ENCODE peak calls at places on chromosome 12, in seven cellular contexts. One of them, this sample, is unnamed.

GRCh38 chr12:55974308-55974724 is 438 bp downstream of the RAB5B start:
- DNase-seq in activated CD4-positive, CD25-positive, alpha-beta regulatory T cell: no peak
- DNase-seq in endothelial cell: peak; percentile 39
- DNase-seq in NCI-H1694: no peak
- DNase-seq in lower leg skin: no peak
- DNase-seq in germinal center: peak; percentile 56
- DNase-seq in activated T-cell treated with anti-CD3 and anti-CD28 coated beads for 1 hour: no peak
- DNase-seq in this sample: no peak

GRCh38 chr12:15982471-15982870 is 71.3 kb downstream of the DERA start:
- DNase-seq in activated CD4-positive, CD25-positive, alpha-beta regulatory T cell: no peak
- DNase-seq in endothelial cell: no peak
- DNase-seq in NCI-H1694: peak; percentile 58
- DNase-seq in lower leg skin: no peak
- DNase-seq in germinal center: peak; percentile 25
- DNase-seq in activated T-cell treated with anti-CD3 and anti-CD28 coated beads for 1 hour: no peak
- DNase-seq in this sample: no peak

GRCh38 chr12:107304588-107305532 is 211.5 kb upstream of the CRY1 start:
- DNase-seq in activated CD4-positive, CD25-positive, alpha-beta regulatory T cell: no peak
- DNase-seq in endothelial cell: no peak
- DNase-seq in NCI-H1694: no peak
- DNase-seq in lower leg skin: no peak
- DNase-seq in germinal center: no peak
- DNase-seq in activated T-cell treated with anti-CD3 and anti-CD28 coated beads for 1 hour: no peak
- DNase-seq in this sample: no peak

GRCh38 chr12:64571346-64571745 is 38.9 kb upstream of the RASSF3 start:
- DNase-seq in activated CD4-positive, CD25-positive, alpha-beta regulatory T cell: no peak
- DNase-seq in endothelial cell: no peak
- DNase-seq in NCI-H1694: no peak
- DNase-seq in lower leg skin: no peak
- DNase-seq in germinal center: no peak
- DNase-seq in activated T-cell treated with anti-CD3 and anti-CD28 coated beads for 1 hour: no peak
- DNase-seq in this sample: no peak

GRCh38 chr12:26022043-26022442 is 63.6 kb downstream of the RASSF8 start:
- DNase-seq in activated CD4-positive, CD25-positive, alpha-beta regulatory T cell: no peak
- DNase-seq in endothelial cell: no peak
- DNase-seq in NCI-H1694: no peak
- DNase-seq in lower leg skin: no peak
- DNase-seq in germinal center: no peak
- DNase-seq in activated T-cell treated with anti-CD3 and anti-CD28 coated beads for 1 hour: no peak
- DNase-seq in this sample: no peak

GRCh38 chr12:33026791-33027190 is 130.2 kb upstream of the PKP2 start:
- DNase-seq in activated CD4-positive, CD25-positive, alpha-beta regulatory T cell: no peak
- DNase-seq in endothelial cell: no peak
- DNase-seq in NCI-H1694: no peak
- DNase-seq in lower leg skin: no peak
- DNase-seq in germinal center: no peak
- DNase-seq in activated T-cell treated with anti-CD3 and anti-CD28 coated beads for 1 hour: no peak
- DNase-seq in this sample: no peak

GRCh38 chr12:117151195-117152031 is 38.9 kb downstream of the FBXO21 start:
- DNase-seq in activated CD4-positive, CD25-positive, alpha-beta regulatory T cell: no peak
- DNase-seq in endothelial cell: peak; percentile 87
- DNase-seq in NCI-H1694: peak; percentile 28
- DNase-seq in lower leg skin: peak; percentile 91
- DNase-seq in germinal center: no peak
- DNase-seq in activated T-cell treated with anti-CD3 and anti-CD28 coated beads for 1 hour: no peak
- DNase-seq in this sample: peak; percentile 78

GRCh38 chr12:15469342-15469741 is 147.0 kb downstream of the PTPRO start:
- DNase-seq in activated CD4-positive, CD25-positive, alpha-beta regulatory T cell: no peak
- DNase-seq in endothelial cell: no peak
- DNase-seq in NCI-H1694: no peak
- DNase-seq in lower leg skin: no peak
- DNase-seq in germinal center: no peak
- DNase-seq in activated T-cell treated with anti-CD3 and anti-CD28 coated beads for 1 hour: no peak
- DNase-seq in this sample: no peak

GRCh38 chr12:2795291-2796186 is 769 bp downstream of the FKBP4 start:
- DNase-seq in activated CD4-positive, CD25-positive, alpha-beta regulatory T cell: peak; percentile 56
- DNase-seq in endothelial cell: peak; percentile 62
- DNase-seq in NCI-H1694: peak; percentile 32
- DNase-seq in lower leg skin: peak; percentile 93
- DNase-seq in germinal center: peak; percentile 86
- DNase-seq in activated T-cell treated with anti-CD3 and anti-CD28 coated beads for 1 hour: peak; percentile 67
- DNase-seq in this sample: peak; percentile 68

GRCh38 chr12:51905507-51906438 is 1.5 kb upstream of the ACVRL1 start:
- DNase-seq in activated CD4-positive, CD25-positive, alpha-beta regulatory T cell: no peak
- DNase-seq in endothelial cell: no peak
- DNase-seq in NCI-H1694: no peak
- DNase-seq in lower leg skin: peak; percentile 96
- DNase-seq in germinal center: no peak
- DNase-seq in activated T-cell treated with anti-CD3 and anti-CD28 coated beads for 1 hour: no peak
- DNase-seq in this sample: peak; percentile 77

GRCh38 chr12:92505373-92506340 is 197.1 kb upstream of the PLEKHG7 start:
- DNase-seq in activated CD4-positive, CD25-positive, alpha-beta regulatory T cell: peak; percentile 22
- DNase-seq in endothelial cell: no peak
- DNase-seq in NCI-H1694: peak; percentile 32
- DNase-seq in lower leg skin: peak; percentile 90
- DNase-seq in germinal center: peak; percentile 26
- DNase-seq in activated T-cell treated with anti-CD3 and anti-CD28 coated beads for 1 hour: peak; percentile 7
- DNase-seq in this sample: peak; percentile 75

GRCh38 chr12:131620946-131621681 is 89.8 kb upstream of the SFSWAP start:
- DNase-seq in activated CD4-positive, CD25-positive, alpha-beta regulatory T cell: no peak
- DNase-seq in endothelial cell: no peak
- DNase-seq in NCI-H1694: no peak
- DNase-seq in lower leg skin: no peak
- DNase-seq in germinal center: no peak
- DNase-seq in activated T-cell treated with anti-CD3 and anti-CD28 coated beads for 1 hour: no peak
- DNase-seq in this sample: no peak

GRCh38 chr12:105107176-105107496 is 395 bp upstream of the WASHC4 start:
- DNase-seq in activated CD4-positive, CD25-positive, alpha-beta regulatory T cell: no peak
- DNase-seq in endothelial cell: no peak
- DNase-seq in NCI-H1694: no peak
- DNase-seq in lower leg skin: no peak
- DNase-seq in germinal center: peak; percentile 16
- DNase-seq in activated T-cell treated with anti-CD3 and anti-CD28 coated beads for 1 hour: no peak
- DNase-seq in this sample: no peak

GRCh38 chr12:108826807-108827721 is 30.3 kb downstream of the SSH1 start:
- DNase-seq in activated CD4-positive, CD25-positive, alpha-beta regulatory T cell: no peak
- DNase-seq in endothelial cell: no peak
- DNase-seq in NCI-H1694: no peak
- DNase-seq in lower leg skin: no peak
- DNase-seq in germinal center: no peak
- DNase-seq in activated T-cell treated with anti-CD3 and anti-CD28 coated beads for 1 hour: no peak
- DNase-seq in this sample: no peak

GRCh38 chr12:29782821-29783772 is 645 bp downstream of the TMTC1 start:
- DNase-seq in activated CD4-positive, CD25-positive, alpha-beta regulatory T cell: no peak
- DNase-seq in endothelial cell: peak; percentile 35
- DNase-seq in NCI-H1694: no peak
- DNase-seq in lower leg skin: peak; percentile 88
- DNase-seq in germinal center: no peak
- DNase-seq in activated T-cell treated with anti-CD3 and anti-CD28 coated beads for 1 hour: no peak
- DNase-seq in this sample: peak; percentile 19

GRCh38 chr12:26938660-26939185 is 453 bp downstream of the FGFR1OP2 start:
- DNase-seq in activated CD4-positive, CD25-positive, alpha-beta regulatory T cell: no peak
- DNase-seq in endothelial cell: no peak
- DNase-seq in NCI-H1694: no peak
- DNase-seq in lower leg skin: peak; percentile 89
- DNase-seq in germinal center: peak; percentile 27
- DNase-seq in activated T-cell treated with anti-CD3 and anti-CD28 coated beads for 1 hour: no peak
- DNase-seq in this sample: peak; percentile 14

This sample was measured in tibial nerve.